ENCODE peak calls at places on chromosome 7, in five cellular contexts. One of them, this sample, is unnamed.
A peak's percentile ranks its signal among the peaks of the same experiment; 100 is the strongest.

GRCh38 chr7:92750440-92750839 is 85.9 kb downstream of the CDK6 start:
- DNase-seq in activated B cell treated with CpG ODN at 0.5 μM for 24 hours: no peak
- DNase-seq in MCF 10A: peak; percentile 59
- DNase-seq in Caco-2: no peak
- DNase-seq in fibroblast of lung: peak; percentile 63
- DNase-seq in this sample: no peak

GRCh38 chr7:159121068-159121467 is 23.6 kb downstream of the VIPR2 start:
- DNase-seq in MCF 10A: no peak
- DNase-seq in Caco-2: peak; percentile 14
- DNase-seq in activated B cell treated with CpG ODN at 0.5 μM for 24 hours: no peak
- DNase-seq in fibroblast of lung: no peak
- DNase-seq in this sample: no peak

GRCh38 chr7:155377837-155378579 is 79.9 kb upstream of the EN2 start:
- DNase-seq in Caco-2: no peak
- DNase-seq in fibroblast of lung: peak; percentile 38
- DNase-seq in activated B cell treated with CpG ODN at 0.5 μM for 24 hours: no peak
- DNase-seq in MCF 10A: peak; percentile 36
- DNase-seq in this sample: no peak

GRCh38 chr7:43864126-43864525 is 5.2 kb downstream of the MRPS24 start:
- DNase-seq in Caco-2: no peak
- DNase-seq in MCF 10A: peak; percentile 56
- DNase-seq in activated B cell treated with CpG ODN at 0.5 μM for 24 hours: no peak
- DNase-seq in fibroblast of lung: no peak
- DNase-seq in this sample: no peak

GRCh38 chr7:103791894-103792293 is 197.6 kb downstream of the RELN start:
- DNase-seq in fibroblast of lung: no peak
- DNase-seq in Caco-2: no peak
- DNase-seq in MCF 10A: no peak
- DNase-seq in activated B cell treated with CpG ODN at 0.5 μM for 24 hours: no peak
- DNase-seq in this sample: no peak

GRCh38 chr7:114508096-114508495 is 93.5 kb downstream of the FOXP2 start:
- DNase-seq in activated B cell treated with CpG ODN at 0.5 μM for 24 hours: no peak
- DNase-seq in MCF 10A: no peak
- DNase-seq in Caco-2: no peak
- DNase-seq in fibroblast of lung: peak; percentile 34
- DNase-seq in this sample: no peak

GRCh38 chr7:40194743-40195142 is 59.9 kb downstream of the SUGCT start:
- DNase-seq in MCF 10A: peak; percentile 4
- DNase-seq in Caco-2: no peak
- DNase-seq in activated B cell treated with CpG ODN at 0.5 μM for 24 hours: no peak
- DNase-seq in fibroblast of lung: peak; percentile 80
- DNase-seq in this sample: no peak

GRCh38 chr7:24025094-24025493 is 258.9 kb upstream of the NPY start:
- DNase-seq in Caco-2: no peak
- DNase-seq in activated B cell treated with CpG ODN at 0.5 μM for 24 hours: no peak
- DNase-seq in fibroblast of lung: peak; percentile 44
- DNase-seq in MCF 10A: peak; percentile 3
- DNase-seq in this sample: no peak

GRCh38 chr7:27745064-27745583 is 5.2 kb downstream of the TAX1BP1 start:
- DNase-seq in MCF 10A: peak; percentile 62
- DNase-seq in Caco-2: peak; percentile 52
- DNase-seq in activated B cell treated with CpG ODN at 0.5 μM for 24 hours: no peak
- DNase-seq in fibroblast of lung: peak; percentile 85
- DNase-seq in this sample: no peak

GRCh38 chr7:2037805-2038635 is 194.7 kb downstream of the MAD1L1 start:
- DNase-seq in activated B cell treated with CpG ODN at 0.5 μM for 24 hours: no peak
- DNase-seq in fibroblast of lung: peak; percentile 72
- DNase-seq in Caco-2: peak; percentile 5
- DNase-seq in MCF 10A: no peak
- DNase-seq in this sample: no peak

GRCh38 chr7:134084488-134085144 is 42.5 kb upstream of the LRGUK start:
- DNase-seq in activated B cell treated with CpG ODN at 0.5 μM for 24 hours: no peak
- DNase-seq in MCF 10A: no peak
- DNase-seq in Caco-2: no peak
- DNase-seq in fibroblast of lung: no peak
- DNase-seq in this sample: no peak

GRCh38 chr7:81005254-81005653 is 86.4 kb upstream of the SEMA3C start:
- DNase-seq in activated B cell treated with CpG ODN at 0.5 μM for 24 hours: no peak
- DNase-seq in Caco-2: no peak
- DNase-seq in MCF 10A: no peak
- DNase-seq in fibroblast of lung: no peak
- DNase-seq in this sample: no peak

GRCh38 chr7:73799282-73800141 is 29.4 kb upstream of the CLDN3 start:
- DNase-seq in Caco-2: no peak
- DNase-seq in activated B cell treated with CpG ODN at 0.5 μM for 24 hours: no peak
- DNase-seq in fibroblast of lung: no peak
- DNase-seq in MCF 10A: peak; percentile 33
- DNase-seq in this sample: no peak

GRCh38 chr7:23184709-23185354 is 3.0 kb downstream of the NUP42 start:
- DNase-seq in activated B cell treated with CpG ODN at 0.5 μM for 24 hours: no peak
- DNase-seq in MCF 10A: peak; percentile 65
- DNase-seq in Caco-2: peak; percentile 51
- DNase-seq in fibroblast of lung: peak; percentile 29
- DNase-seq in this sample: no peak

GRCh38 chr7:157853076-157853788 is 516.4 kb downstream of the DNAJB6 start:
- DNase-seq in activated B cell treated with CpG ODN at 0.5 μM for 24 hours: no peak
- DNase-seq in Caco-2: no peak
- DNase-seq in fibroblast of lung: no peak
- DNase-seq in MCF 10A: no peak
- DNase-seq in this sample: no peak

GRCh38 chr7:97064972-97065587 is 40.4 kb upstream of the DLX5 start:
- DNase-seq in Caco-2: no peak
- DNase-seq in activated B cell treated with CpG ODN at 0.5 μM for 24 hours: no peak
- DNase-seq in MCF 10A: peak; percentile 67
- DNase-seq in fibroblast of lung: peak; percentile 30
- DNase-seq in this sample: no peak

GRCh38 chr7:26181474-26182227 is 18.9 kb downstream of the HNRNPA2B1 start:
- DNase-seq in activated B cell treated with CpG ODN at 0.5 μM for 24 hours: no peak
- DNase-seq in Caco-2: no peak
- DNase-seq in fibroblast of lung: no peak
- DNase-seq in MCF 10A: no peak
- DNase-seq in this sample: no peak

GRCh38 chr7:26180792-26181198 is 19.8 kb downstream of the HNRNPA2B1 start:
- DNase-seq in fibroblast of lung: no peak
- DNase-seq in Caco-2: no peak
- DNase-seq in MCF 10A: no peak
- DNase-seq in activated B cell treated with CpG ODN at 0.5 μM for 24 hours: no peak
- DNase-seq in this sample: no peak

GRCh38 chr7:26182283-26182682 is 18.3 kb downstream of the HNRNPA2B1 start:
- DNase-seq in MCF 10A: peak; percentile 52
- DNase-seq in activated B cell treated with CpG ODN at 0.5 μM for 24 hours: no peak
- DNase-seq in fibroblast of lung: no peak
- DNase-seq in Caco-2: no peak
- DNase-seq in this sample: no peak

GRCh38 chr7:26182706-26183105 is 17.8 kb downstream of the HNRNPA2B1 start:
- DNase-seq in MCF 10A: peak; percentile 49
- DNase-seq in Caco-2: no peak
- DNase-seq in activated B cell treated with CpG ODN at 0.5 μM for 24 hours: no peak
- DNase-seq in fibroblast of lung: no peak
- DNase-seq in this sample: no peak

DNA sequence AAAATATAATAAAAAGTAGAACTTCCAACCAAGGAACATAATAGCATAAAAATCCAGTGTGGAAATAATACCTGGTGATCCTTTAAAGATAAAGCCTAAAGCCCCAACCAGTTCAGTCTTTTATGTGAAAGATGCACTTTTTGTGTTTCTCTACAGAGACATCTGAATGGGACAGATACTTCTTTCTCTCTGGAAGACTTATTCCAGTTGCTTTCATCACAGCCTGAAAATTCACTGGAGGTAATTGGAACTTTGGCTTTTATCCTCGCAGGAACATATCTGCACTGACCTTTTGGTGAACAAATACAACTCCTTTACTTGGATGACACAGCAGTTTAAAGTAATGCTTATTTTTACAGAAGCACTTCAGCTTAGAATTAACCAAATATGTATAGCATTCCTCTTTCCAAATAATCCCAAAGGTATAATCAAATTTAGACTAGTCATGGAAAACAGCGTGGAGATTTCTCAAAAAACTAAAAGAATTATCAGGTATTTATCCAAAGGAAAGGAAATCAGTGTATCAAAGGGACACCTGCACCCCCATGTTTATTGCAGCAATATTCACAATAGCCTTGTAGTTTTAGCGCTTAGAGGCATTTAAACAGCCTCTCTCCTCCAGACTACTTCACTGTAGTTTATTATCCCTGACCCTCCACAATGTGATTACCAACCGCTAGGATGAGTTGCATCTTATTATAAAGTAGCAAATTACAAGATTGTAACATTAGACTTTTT is 16.8 kb downstream of the HNRNPA2B1 start:
- DNase-seq in fibroblast of lung: no peak
- DNase-seq in Caco-2: no peak
- DNase-seq in MCF 10A: no peak
- DNase-seq in activated B cell treated with CpG ODN at 0.5 μM for 24 hours: no peak
- DNase-seq in this sample: no peak
- TF ChIP-seq CTCF in fibroblast of lung: no peak
- TF ChIP-seq CTCF in Caco-2: no peak
- TF ChIP-seq CTCF in MCF 10A: no peak
- TF ChIP-seq CTCF in activated B cell treated with CpG ODN at 0.5 μM for 24 hours: no peak
- TF ChIP-seq CTCF in this sample: no peak

DNA sequence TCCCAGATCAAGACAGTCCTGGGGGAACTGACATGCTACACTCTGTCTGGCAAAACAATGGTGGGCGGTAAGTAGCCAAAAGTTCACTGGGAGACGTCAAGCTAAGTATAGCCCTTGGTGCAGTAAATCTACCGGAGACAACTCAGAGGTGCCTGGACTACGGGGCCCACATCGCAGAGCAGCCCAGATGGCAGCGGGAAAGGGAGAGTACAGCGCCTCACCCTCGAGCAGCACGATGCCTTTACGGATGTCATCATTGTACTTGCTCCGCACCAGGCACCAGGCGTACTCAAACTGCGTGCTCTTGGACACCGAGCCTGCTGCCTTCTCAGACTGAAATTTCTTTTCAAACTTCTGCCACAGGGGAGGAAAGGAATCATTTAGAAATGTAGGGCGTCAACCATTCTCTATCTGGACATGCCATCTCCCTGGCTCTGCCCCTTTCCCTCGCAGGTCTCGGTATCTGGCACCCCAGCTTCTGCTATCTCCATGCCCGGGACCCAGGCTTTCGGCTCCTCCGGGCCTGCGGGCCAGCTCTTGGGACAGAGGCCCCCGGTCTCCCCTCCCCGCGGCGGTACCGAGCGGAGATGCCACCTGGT is 996 bp downstream of the FIS1 start:
- DNase-seq in activated B cell treated with CpG ODN at 0.5 μM for 24 hours: no peak
- DNase-seq in fibroblast of lung: peak; percentile 39
- DNase-seq in MCF 10A: no peak
- DNase-seq in Caco-2: no peak
- DNase-seq in this sample: peak; percentile 64
- TF ChIP-seq CTCF in activated B cell treated with CpG ODN at 0.5 μM for 24 hours: no peak
- TF ChIP-seq CTCF in fibroblast of lung: no peak
- TF ChIP-seq CTCF in MCF 10A: peak; percentile 76
- TF ChIP-seq CTCF in Caco-2: peak; percentile 93
- TF ChIP-seq CTCF in this sample: peak; percentile 86

GRCh38 chr7:128215281-128215680 is 25.8 kb upstream of the LEP start:
- DNase-seq in MCF 10A: no peak
- DNase-seq in fibroblast of lung: peak; percentile 96
- DNase-seq in activated B cell treated with CpG ODN at 0.5 μM for 24 hours: no peak
- DNase-seq in Caco-2: no peak
- DNase-seq in this sample: no peak

GRCh38 chr7:128217030-128217805 is 23.9 kb upstream of the LEP start:
- DNase-seq in activated B cell treated with CpG ODN at 0.5 μM for 24 hours: no peak
- DNase-seq in Caco-2: no peak
- DNase-seq in MCF 10A: peak; percentile 97
- DNase-seq in fibroblast of lung: peak; percentile 90
- DNase-seq in this sample: no peak

GRCh38 chr7:128219646-128220045 is 21.4 kb upstream of the LEP start:
- DNase-seq in MCF 10A: no peak
- DNase-seq in activated B cell treated with CpG ODN at 0.5 μM for 24 hours: no peak
- DNase-seq in Caco-2: no peak
- DNase-seq in fibroblast of lung: no peak
- DNase-seq in this sample: no peak

GRCh38 chr7:128215739-128216138 is 25.3 kb upstream of the LEP start:
- DNase-seq in MCF 10A: peak; percentile 84
- DNase-seq in Caco-2: no peak
- DNase-seq in activated B cell treated with CpG ODN at 0.5 μM for 24 hours: no peak
- DNase-seq in fibroblast of lung: peak; percentile 65
- DNase-seq in this sample: no peak

DNA sequence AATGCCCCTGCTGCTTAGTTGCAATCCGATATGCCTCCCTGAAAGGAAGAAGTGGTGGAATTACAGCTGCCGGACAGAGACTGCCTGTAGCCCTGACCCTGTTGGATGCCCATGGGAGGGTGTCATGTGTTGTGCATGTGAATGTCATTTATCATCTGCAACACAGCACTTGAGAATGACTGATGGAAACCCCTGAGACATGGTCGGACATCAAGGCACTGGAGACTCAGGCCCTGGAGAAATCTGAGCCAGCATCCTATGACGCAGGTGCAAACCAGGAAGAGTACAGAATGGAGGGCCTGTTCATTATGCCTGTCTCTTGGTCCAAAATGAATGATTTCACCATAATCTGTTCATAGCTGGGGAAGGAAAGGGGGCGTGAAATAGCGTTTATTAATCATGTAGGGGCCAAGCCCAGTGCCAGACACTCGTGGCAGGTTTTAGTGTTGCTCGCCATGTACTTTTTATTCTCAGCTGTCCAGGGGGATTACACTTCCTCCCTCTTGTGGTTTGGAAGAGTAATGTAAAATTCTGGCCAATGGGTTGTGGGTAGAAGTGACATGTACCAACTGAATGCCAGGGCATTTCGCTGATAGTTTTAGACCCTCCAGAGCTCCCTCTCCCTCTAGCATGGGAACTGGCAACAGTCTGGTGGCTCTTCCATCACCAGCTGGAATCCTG is 23.0 kb upstream of the LEP start:
- DNase-seq in Caco-2: no peak
- DNase-seq in fibroblast of lung: peak; percentile 48
- DNase-seq in activated B cell treated with CpG ODN at 0.5 μM for 24 hours: no peak
- DNase-seq in MCF 10A: no peak
- DNase-seq in this sample: no peak
- TF ChIP-seq CTCF in Caco-2: no peak
- TF ChIP-seq CTCF in fibroblast of lung: peak; percentile 8
- TF ChIP-seq CTCF in activated B cell treated with CpG ODN at 0.5 μM for 24 hours: no peak
- TF ChIP-seq CTCF in MCF 10A: no peak
- TF ChIP-seq CTCF in this sample: peak; percentile 49

DNA sequence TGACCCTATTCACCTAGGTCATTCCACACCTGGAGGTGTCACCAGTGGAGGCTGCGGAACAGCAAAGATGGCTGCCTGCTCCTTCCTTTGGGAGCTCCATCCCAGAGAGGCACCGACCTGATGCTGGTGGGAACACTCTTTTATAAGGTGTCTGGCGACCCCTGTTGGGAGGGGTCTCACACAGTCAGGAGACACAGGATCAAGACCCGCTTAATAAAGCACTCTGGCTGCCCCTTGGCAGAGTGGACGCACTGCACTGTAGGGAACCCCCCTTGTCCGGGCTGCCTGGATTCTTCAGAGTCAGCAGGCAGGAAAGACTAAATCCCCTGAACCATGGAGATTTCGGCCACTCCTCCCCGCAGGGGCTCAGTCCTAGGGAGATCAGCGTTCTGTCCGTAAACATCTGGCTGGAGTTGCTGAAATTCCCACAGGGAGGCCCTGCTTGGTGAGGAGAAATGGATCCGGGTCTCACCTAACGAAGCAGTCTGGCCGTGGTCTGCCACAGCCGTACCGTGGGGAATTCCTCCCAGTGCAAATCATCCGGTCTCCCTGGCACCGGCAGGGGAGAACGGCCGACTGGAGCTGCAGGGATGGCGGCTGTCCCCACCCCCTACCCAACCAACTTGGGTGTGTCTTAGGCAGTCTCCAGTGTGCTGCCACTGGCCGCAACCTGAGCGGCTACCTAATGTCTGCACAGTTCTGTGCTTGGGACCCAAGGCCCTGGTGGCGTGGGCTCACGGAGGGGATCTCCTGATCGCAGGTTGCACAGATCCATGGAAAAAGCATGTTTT is 66.1 kb downstream of the LSMEM1 start:
- DNase-seq in Caco-2: no peak
- DNase-seq in activated B cell treated with CpG ODN at 0.5 μM for 24 hours: no peak
- DNase-seq in fibroblast of lung: no peak
- DNase-seq in MCF 10A: peak; percentile 5
- DNase-seq in this sample: no peak
- TF ChIP-seq CTCF in Caco-2: no peak
- TF ChIP-seq CTCF in activated B cell treated with CpG ODN at 0.5 μM for 24 hours: no peak
- TF ChIP-seq CTCF in fibroblast of lung: no peak
- TF ChIP-seq CTCF in MCF 10A: no peak
- TF ChIP-seq CTCF in this sample: no peak

This sample was measured in mesothelial cell of epicardium.